ENCODE peak calls at places on chromosomes 13 and 19, in four cellular contexts. Z is mammary epithelial cell, S is B cell, Q is fibroblast of villous mesenchyme. H is an unnamed sample.

GRCh38 chr13:46975173-46975572 is 78.3 kb upstream of the HTR2A start:
- DNase-seq in Z (no peak), S (no peak), Q (no peak), H (no peak)

GRCh38 chr19:1956868-1957492 is 16.0 kb downstream of the CSNK1G2 start:
- DNase-seq in Z (no peak), S (no peak), Q (no peak), H (no peak)

GRCh38 chr13:97140611-97141010 is 81.5 kb upstream of the MBNL2 start:
- DNase-seq in Z (no peak), S (no peak), Q (peak), H (no peak)

GRCh38 chr13:47859129-47859528 is 141.9 kb downstream of the SUCLA2 start:
- DNase-seq in Z (no peak), S (no peak), Q (peak), H (no peak)

GRCh38 chr13:106089251-106089940 is 446.1 kb downstream of the EFNB2 start:
- DNase-seq in Z (no peak), S (no peak), Q (no peak), H (no peak)

GRCh38 chr13:26423634-26424033 is 133.8 kb upstream of the WASF3 start:
- DNase-seq in Z (no peak), S (no peak), Q (peak), H (no peak)

GRCh38 chr13:62512194-62513141 is 1096.8 kb upstream of the PCDH20 start:
- DNase-seq in Z (no peak), S (peak), Q (peak), H (peak)

GRCh38 chr13:48304132-48304876 is 753 bp downstream of the RB1 start:
- DNase-seq in Z (peak), S (peak), Q (peak), H (peak)

GRCh38 chr19:15248648-15249559 is 16.7 kb upstream of the EPHX3 start:
- DNase-seq in Z (peak), S (no peak), Q (peak), H (no peak)

GRCh38 chr19:18745931-18746330 is 45.2 kb downstream of the COMP start:
- DNase-seq in Z (no peak), S (no peak), Q (no peak), H (no peak)

GRCh38 chr13:59750860-59751259 is 412.9 kb downstream of the DIAPH3 start:
- DNase-seq in Z (peak), S (no peak), Q (peak), H (no peak)

GRCh38 chr19:35013820-35014754 is 14.0 kb downstream of the GRAMD1A start:
- DNase-seq in Z (no peak), S (no peak), Q (no peak), H (peak)

GRCh38 chr19:6247007-6247288 is 32.8 kb downstream of the MLLT1 start:
- DNase-seq in Z (no peak), S (no peak), Q (no peak), H (no peak)

GRCh38 chr13:98411013-98411412 is 165.9 kb downstream of the STK24 start:
- DNase-seq in Z (no peak), S (no peak), Q (no peak), H (no peak)

GRCh38 chr19:3008994-3009393 is 20.1 kb downstream of the TLE2 start:
- DNase-seq in Z (no peak), S (no peak), Q (no peak), H (no peak)

GRCh38 chr19:7654401-7654800 is 14.4 kb upstream of the RETN start:
- DNase-seq in Z (peak), S (no peak), Q (no peak), H (no peak)

GRCh38 chr19:13118424-13119193 is 545 bp downstream of the NACC1 start:
- DNase-seq in Z (peak), S (peak), Q (peak), H (peak)

GRCh38 chr13:32728327-32728726 is 142.1 kb downstream of the PDS5B start:
- DNase-seq in Z (no peak), S (no peak), Q (no peak), H (no peak)

GRCh38 chr19:33129901-33130300 is 2.0 kb upstream of the WDR88 start:
- DNase-seq in Z (no peak), S (no peak), Q (no peak), H (no peak)

GRCh38 chr19:10915511-10916091 is 12.8 kb downstream of the YIPF2 start:
- DNase-seq in Z (peak), S (no peak), Q (peak), H (no peak)

GRCh38 chr19:1469936-1470863 is 8.8 kb downstream of the C19orf25 start:
- DNase-seq in Z (no peak), S (peak), Q (peak), H (peak)

GRCh38 chr13:91144054-91144453 is 203.4 kb upstream of the MIR17HG start:
- DNase-seq in Z (no peak), S (no peak), Q (no peak), H (no peak)

GRCh38 chr13:100765021-100765420 is 90.4 kb upstream of the TMTC4 start:
- DNase-seq in Z (no peak), S (no peak), Q (no peak), H (no peak)

GRCh38 chr13:105573134-105573533 is 962.3 kb downstream of the EFNB2 start:
- DNase-seq in Z (peak), S (no peak), Q (no peak), H (no peak)

GRCh38 chr13:83634601-83635000 is 247.7 kb downstream of the SLITRK1 start:
- DNase-seq in Z (no peak), S (no peak), Q (no peak), H (no peak)

GRCh38 chr19:32599736-32600157 is 18.8 kb downstream of the PDCD5 start:
- DNase-seq in Z (peak), S (peak), Q (peak), H (peak)

GRCh38 chr19:38693380-38694223 is 46.2 kb downstream of the ACTN4 start:
- DNase-seq in Z (peak), S (no peak), Q (peak), H (peak)

GRCh38 chr13:21148557-21149258 is 27.6 kb downstream of the SKA3 start:
- DNase-seq in Z (no peak), S (no peak), Q (no peak), H (no peak)

GRCh38 chr13:84400711-84401110 is 518.4 kb upstream of the SLITRK1 start:
- DNase-seq in Z (peak), S (no peak), Q (no peak), H (no peak)

GRCh38 chr19:2288743-2289713 is 7.1 kb upstream of the PEAK3 start:
- DNase-seq in Z (no peak), S (no peak), Q (no peak), H (no peak)

GRCh38 chr13:38755792-38756191 is 68.9 kb downstream of the FREM2 start:
- DNase-seq in Z (no peak), S (no peak), Q (no peak), H (no peak)

GRCh38 chr19:18995804-18996241 is 37.5 kb downstream of the SUGP2 start:
- DNase-seq in Z (peak), S (no peak), Q (peak), H (peak)

DNA sequence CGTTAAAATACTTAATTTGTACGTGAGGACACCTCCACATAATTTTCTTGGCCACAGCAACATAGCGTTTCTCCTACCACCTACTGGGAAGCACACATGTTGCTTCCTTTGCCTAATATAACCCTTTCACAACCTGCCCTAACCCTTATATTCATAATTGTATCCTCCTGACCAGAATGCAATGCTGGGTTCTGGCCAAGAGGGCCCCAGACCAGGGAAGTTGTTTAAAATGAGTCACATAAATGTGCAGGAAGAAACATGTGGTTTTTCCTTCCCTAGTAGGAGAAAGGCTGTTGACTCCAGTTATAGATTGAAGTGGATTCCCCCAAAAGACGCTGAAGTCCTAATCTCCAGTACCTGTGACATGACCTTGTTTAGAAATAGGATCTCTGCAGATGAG is 187.3 kb downstream of the NUFIP1 start:
- DNase-seq in Z (peak), S (no peak), Q (peak), H (no peak)
- TF ChIP-seq CTCF in Z (no peak), S (no peak), Q (no peak), H (no peak)

GRCh38 chr13:93425411-93425810 is 198.8 kb downstream of the GPC6 start:
- DNase-seq in Z (no peak), S (no peak), Q (no peak), H (no peak)

GRCh38 chr13:93420206-93420605 is 193.6 kb downstream of the GPC6 start:
- DNase-seq in Z (no peak), S (no peak), Q (no peak), H (no peak)

GRCh38 chr13:93420887-93421286 is 194.3 kb downstream of the GPC6 start:
- DNase-seq in Z (no peak), S (no peak), Q (no peak), H (no peak)

GRCh38 chr13:93418398-93418797 is 191.8 kb downstream of the GPC6 start:
- DNase-seq in Z (no peak), S (no peak), Q (no peak), H (no peak)

DNA sequence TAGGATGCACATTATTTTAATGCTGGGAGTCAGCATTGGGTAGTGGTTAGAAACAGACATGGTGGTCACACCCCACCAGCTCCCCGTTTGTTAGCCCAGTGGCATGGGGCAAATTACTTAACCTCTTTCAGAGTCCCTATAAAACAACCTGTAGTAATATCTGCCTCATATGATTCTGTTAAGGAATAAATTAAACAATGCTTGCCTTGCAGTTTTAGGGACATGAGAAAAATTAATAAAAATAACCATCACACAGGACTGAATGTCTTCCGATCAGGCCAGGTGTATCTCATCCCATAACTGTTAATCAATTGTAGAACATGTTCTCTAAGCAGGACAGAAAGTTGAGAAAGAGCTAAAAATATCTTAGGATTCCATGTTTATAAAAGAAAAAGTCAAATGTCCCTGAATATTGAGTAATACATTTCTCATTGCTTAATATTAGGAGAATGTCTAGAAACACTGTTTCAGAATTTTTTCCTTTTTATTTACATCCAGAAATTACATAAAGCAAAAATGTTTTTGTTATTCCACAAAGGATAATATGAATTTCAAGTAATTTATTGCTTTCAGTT is 196.5 kb downstream of the GPC6 start:
- DNase-seq in Z (no peak), S (no peak), Q (peak), H (no peak)
- TF ChIP-seq CTCF in Z (no peak), S (no peak), Q (no peak), H (no peak)

GRCh38 chr13:102295316-102296048 is 106.4 kb downstream of the FGF14 start:
- DNase-seq in Z (no peak), S (no peak), Q (peak), H (no peak)
- TF ChIP-seq CTCF in Z (no peak), S (no peak), Q (no peak), H (no peak)

GRCh38 chr19:17441241-17442135 is 7.0 kb downstream of the TMEM221 start:
- DNase-seq in Z (peak), S (no peak), Q (peak), H (peak)
- TF ChIP-seq CTCF in Z (peak), S (peak), Q (peak), H (peak)

GRCh38 chr19:46729696-46730095 is 12.8 kb upstream of the PRKD2 start:
- DNase-seq in Z (no peak), S (no peak), Q (no peak), H (no peak)

GRCh38 chr19:46730187-46730586 is 13.3 kb upstream of the PRKD2 start:
- DNase-seq in Z (no peak), S (no peak), Q (no peak), H (no peak)

GRCh38 chr19:46731584-46731983 is 14.3 kb upstream of the FKRP start:
- DNase-seq in Z (peak), S (no peak), Q (no peak), H (no peak)

GRCh38 chr19:46731007-46731501 is 14.1 kb upstream of the PRKD2 start:
- DNase-seq in Z (peak), S (no peak), Q (peak), H (peak)

GRCh38 chr19:46730595-46730994 is 13.7 kb upstream of the PRKD2 start:
- DNase-seq in Z (no peak), S (no peak), Q (no peak), H (no peak)
- TF ChIP-seq CTCF in Z (no peak), S (no peak), Q (no peak), H (no peak)

DNA sequence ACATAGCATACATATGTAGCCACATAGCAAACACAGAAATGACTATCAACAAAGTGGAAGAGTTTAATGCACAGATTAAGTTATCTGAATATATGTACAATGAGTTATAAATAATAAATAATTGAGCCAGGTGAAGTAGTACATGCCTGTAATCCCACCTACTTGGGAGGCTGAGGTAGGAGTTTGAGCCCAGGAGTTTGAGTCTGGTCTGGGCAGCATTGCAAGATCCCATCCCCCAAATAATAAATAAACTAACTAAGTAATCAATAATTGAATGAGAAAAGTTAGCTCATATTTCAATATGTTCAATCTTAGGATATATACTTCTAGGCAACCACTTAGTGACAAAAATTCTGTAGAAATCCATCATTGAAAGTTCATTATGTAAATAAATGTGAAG is 1.7 kb downstream of the CARD8 start:
- DNase-seq in Z (no peak), S (no peak), Q (no peak), H (no peak)
- TF ChIP-seq CTCF in Z (no peak), S (no peak), Q (no peak), H (no peak)

GRCh38 chr13:40994581-40995230 is 24.4 kb downstream of the ELF1 start:
- DNase-seq in Z (peak), S (no peak), Q (no peak), H (peak)
- TF ChIP-seq CTCF in Z (no peak), S (no peak), Q (no peak), H (no peak)

GRCh38 chr19:29724102-29724641 is 9.1 kb upstream of the C19orf12 start:
- DNase-seq in Z (no peak), S (peak), Q (peak), H (peak)
- TF ChIP-seq CTCF in Z (no peak), S (no peak), Q (no peak), H (no peak)

DNA sequence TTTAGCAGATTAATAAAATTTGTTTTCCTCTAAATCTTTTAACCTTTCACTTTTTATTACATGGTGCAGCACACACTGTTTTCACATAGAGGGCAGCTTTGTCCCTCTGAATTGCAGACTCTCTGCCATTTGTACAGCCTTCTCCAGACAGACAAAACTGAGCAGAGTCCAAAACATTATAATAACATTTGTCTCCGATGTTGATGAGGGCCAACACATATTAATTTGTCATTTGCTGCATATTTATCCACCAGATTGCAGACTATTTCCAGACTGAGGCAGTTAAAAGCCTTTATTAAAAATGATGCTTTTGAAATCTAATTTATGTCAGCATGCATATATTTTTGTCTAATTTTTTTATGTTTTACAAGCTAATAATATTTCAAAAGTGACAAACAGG is 1251.9 kb upstream of the SLC10A2 start:
- DNase-seq in Z (peak), S (no peak), Q (peak), H (no peak)
- TF ChIP-seq CTCF in Z (peak), S (no peak), Q (peak), H (no peak)

GRCh38 chr13:110705826-110706569 is at the start of gene CARS2:
- DNase-seq in Z (peak), S (peak), Q (peak), H (peak)
- TF ChIP-seq CTCF in Z (peak), S (peak), Q (peak), H (no peak)